ENCODE peak calls at places on chromosome 9, in nine cellular contexts. R is IMR-90, X is heart left ventricle, W is GM12878, G is K562, A is A549, K is HCT116, I is right lobe of liver, Z is HepG2. L is an unnamed sample.

GRCh38 chr9:132020845-132021510 is 58.7 kb downstream of the MED27 start:
- ATAC-seq in R (peak), X (no peak), W (no peak), G (no peak), A (no peak), K (no peak), I (no peak), Z (no peak), L (no peak)

GRCh38 chr9:111965566-111966019 is 69.0 kb downstream of the UGCG start:
- ATAC-seq in R (peak), X (no peak), W (peak), G (no peak), A (peak), K (peak), I (peak), Z (no peak), L (no peak)

GRCh38 chr9:5767968-5768932 is 64.7 kb downstream of the ERMP1 start:
- ATAC-seq in R (peak), X (no peak), W (peak), G (no peak), A (no peak), K (no peak), I (no peak), Z (no peak), L (no peak)

GRCh38 chr9:74772126-74772525 is 115.6 kb downstream of the TRPM6 start:
- ATAC-seq in R (no peak), X (no peak), W (peak), G (no peak), A (no peak), K (no peak), I (no peak), Z (no peak), L (no peak)

GRCh38 chr9:14031015-14031414 is 282.9 kb downstream of the NFIB start:
- ATAC-seq in R (peak), X (peak), W (no peak), G (peak), A (peak), K (no peak), I (no peak), Z (no peak), L (peak)

GRCh38 chr9:33124716-33125378 is 42.3 kb downstream of the B4GALT1 start:
- ATAC-seq in R (no peak), X (peak), W (peak), G (no peak), A (no peak), K (no peak), I (no peak), Z (no peak), L (no peak)

GRCh38 chr9:27308691-27309390 is 11.9 kb upstream of the EQTN start:
- ATAC-seq in R (no peak), X (no peak), W (no peak), G (no peak), A (no peak), K (no peak), I (no peak), Z (no peak), L (no peak)

GRCh38 chr9:99162759-99163364 is 57.9 kb downstream of the TGFBR1 start:
- ATAC-seq in R (peak), X (no peak), W (peak), G (peak), A (peak), K (peak), I (peak), Z (peak), L (no peak)

GRCh38 chr9:137833721-137834613 is 43.6 kb upstream of the CACNA1B start:
- ATAC-seq in R (no peak), X (peak), W (no peak), G (no peak), A (no peak), K (no peak), I (no peak), Z (no peak), L (no peak)

DNA sequence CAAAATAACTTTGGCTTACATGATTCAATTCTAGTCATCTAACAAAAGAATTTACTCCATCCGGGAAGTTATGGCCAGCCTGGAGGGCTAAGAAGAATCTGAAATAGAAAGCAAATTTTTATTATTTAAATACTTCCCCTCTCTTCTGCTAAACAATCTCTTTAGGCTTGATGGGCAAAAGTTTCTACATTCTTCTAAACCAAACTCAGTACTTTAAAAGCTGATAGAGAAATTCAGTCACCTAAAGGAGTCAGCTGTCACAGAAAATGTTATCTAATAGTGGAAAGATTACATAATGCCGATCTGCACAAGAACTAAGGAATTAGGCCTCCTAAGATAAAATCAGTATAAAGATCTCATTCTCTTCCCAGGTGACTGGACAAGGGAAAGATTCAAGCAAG is 32.4 kb downstream of the GNAQ start:
- ATAC-seq in R (peak), X (no peak), W (no peak), G (no peak), A (no peak), K (no peak), I (peak), Z (no peak), L (no peak)
- H3K27ac ChIP-seq in R (no peak), X (peak), W (no peak), G (no peak), A (no peak), K (no peak), I (no peak), Z (no peak), L (peak)

DNA sequence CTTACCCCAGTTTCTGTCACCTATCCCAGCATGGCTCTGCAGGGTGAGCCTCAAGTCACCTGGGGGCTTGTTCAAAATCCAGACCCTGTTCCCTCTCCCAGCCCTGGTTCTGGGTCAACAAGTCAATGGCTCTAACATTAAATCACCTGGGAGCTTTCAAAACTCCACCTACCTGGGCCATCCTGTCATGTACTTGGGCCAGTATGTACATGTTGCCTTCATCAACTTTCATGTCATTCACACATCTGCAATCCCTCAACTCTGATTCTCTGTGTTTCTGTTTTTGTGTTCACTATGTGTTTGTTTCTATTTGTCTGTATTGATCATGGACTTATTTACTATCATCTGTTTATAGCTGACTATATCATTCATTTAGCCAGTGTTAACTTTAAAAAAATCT is 2.1 kb upstream of the SH3GLB2 start:
- ATAC-seq in R (no peak), X (no peak), W (no peak), G (no peak), A (no peak), K (no peak), I (no peak), Z (no peak), L (no peak)
- TF ChIP-seq POLR2A in R (no peak), X (no peak), W (no peak), G (no peak), A (no peak), K (no peak), I (no peak), Z (no peak), L (no peak)

GRCh38 chr9:113544001-113544340 is 80.4 kb downstream of the RGS3 start:
- ATAC-seq in R (no peak), X (no peak), W (no peak), G (no peak), A (no peak), K (no peak), I (no peak), Z (no peak), L (no peak)
- H3K27ac ChIP-seq in R (no peak), X (peak), W (no peak), G (no peak), A (no peak), K (no peak), I (no peak), Z (no peak), L (no peak)

GRCh38 chr9:38066907-38067610 is 2.0 kb downstream of the SHB start:
- ATAC-seq in R (peak), X (peak), W (no peak), G (no peak), A (peak), K (no peak), I (peak), Z (no peak), L (peak)
- TF ChIP-seq POLR2A in R (no peak), X (no peak), W (no peak), G (no peak), A (no peak), K (no peak), I (peak), Z (no peak), L (peak)

GRCh38 chr9:94167376-94167775 is 83.1 kb downstream of the PTPDC1 start:
- ATAC-seq in R (no peak), X (no peak), W (no peak), G (no peak), A (no peak), K (no peak), I (no peak), Z (no peak), L (no peak)

GRCh38 chr9:94165592-94166236 is 81.5 kb downstream of the PTPDC1 start:
- ATAC-seq in R (peak), X (peak), W (peak), G (peak), A (peak), K (peak), I (peak), Z (peak), L (peak)

GRCh38 chr9:94167055-94167346 is 82.7 kb downstream of the PTPDC1 start:
- ATAC-seq in R (no peak), X (no peak), W (peak), G (peak), A (peak), K (peak), I (no peak), Z (peak), L (peak)

GRCh38 chr9:94166237-94167054 is 82.2 kb downstream of the PTPDC1 start:
- ATAC-seq in R (peak), X (peak), W (peak), G (peak), A (peak), K (peak), I (peak), Z (peak), L (peak)

GRCh38 chr9:94164756-94165549 is 80.7 kb downstream of the PTPDC1 start:
- ATAC-seq in R (no peak), X (no peak), W (no peak), G (no peak), A (no peak), K (no peak), I (no peak), Z (no peak), L (no peak)
- H3K27ac ChIP-seq in R (no peak), X (no peak), W (peak), G (peak), A (peak), K (peak), I (no peak), Z (peak), L (no peak)

GRCh38 chr9:34665381-34666250 is 3.2 kb upstream of the CCL27 start:
- ATAC-seq in R (peak), X (peak), W (peak), G (peak), A (peak), K (peak), I (peak), Z (peak), L (peak)
- TF ChIP-seq POLR2A in R (peak), X (no peak), W (peak), G (peak), A (peak), K (peak), I (peak), Z (no peak), L (peak)

GRCh38 chr9:123999668-124000067 is 11.9 kb upstream of the LHX2 start:
- ATAC-seq in R (peak), X (no peak), W (no peak), G (no peak), A (peak), K (peak), I (no peak), Z (peak), L (peak)
- H3K27ac ChIP-seq in R (no peak), X (no peak), W (no peak), G (no peak), A (peak), K (no peak), I (no peak), Z (no peak), L (no peak)

GRCh38 chr9:78235771-78236510 is at the start of gene CEP78:
- ATAC-seq in R (peak), X (peak), W (peak), G (peak), A (peak), K (peak), I (peak), Z (peak), L (peak)
- TF ChIP-seq POLR2A in R (peak), X (no peak), W (peak), G (peak), A (peak), K (peak), I (peak), Z (no peak), L (peak)

GRCh38 chr9:110768887-110769286 is 100.3 kb downstream of the MUSK start:
- ATAC-seq in R (no peak), X (no peak), W (no peak), G (no peak), A (no peak), K (no peak), I (no peak), Z (no peak), L (no peak)
- H3K27ac ChIP-seq in R (no peak), X (no peak), W (no peak), G (no peak), A (no peak), K (no peak), I (no peak), Z (no peak), L (no peak)

L was measured in gastroesophageal sphincter.